ENCODE peak calls at places on chromosomes 4 and X, in four cellular contexts. One of them, this sample, is unnamed.

GRCh38 chrX:128717635-128718578 is 665.7 kb upstream of the ACTRT1 start:
- DNase-seq in brain microvascular endothelial cell: no peak
- DNase-seq in stimulated activated CD8-positive, alpha-beta memory T cell treated with anti-CD3 and anti-CD28 coated beads, Interleukin-12 subunit alpha, Interleukin-12 subunit beta, amount 100 ng/mL, for 4 hours: no peak
- DNase-seq in GM23248: no peak
- DNase-seq in this sample: no peak

GRCh38 chr4:986428-986948 is 356 bp upstream of the IDUA start:
- DNase-seq in brain microvascular endothelial cell: no peak
- DNase-seq in stimulated activated CD8-positive, alpha-beta memory T cell treated with anti-CD3 and anti-CD28 coated beads, Interleukin-12 subunit alpha, Interleukin-12 subunit beta, amount 100 ng/mL, for 4 hours: no peak
- DNase-seq in GM23248: no peak
- DNase-seq in this sample: no peak

GRCh38 chr4:64341711-64342110 is 67.5 kb downstream of the TECRL start:
- DNase-seq in brain microvascular endothelial cell: no peak
- DNase-seq in GM23248: no peak
- DNase-seq in stimulated activated CD8-positive, alpha-beta memory T cell treated with anti-CD3 and anti-CD28 coated beads, Interleukin-12 subunit alpha, Interleukin-12 subunit beta, amount 100 ng/mL, for 4 hours: no peak
- DNase-seq in this sample: no peak

GRCh38 chr4:162683659-162684370 is 482.9 kb downstream of the NAF1 start:
- DNase-seq in GM23248: no peak
- DNase-seq in brain microvascular endothelial cell: peak; percentile 42
- DNase-seq in stimulated activated CD8-positive, alpha-beta memory T cell treated with anti-CD3 and anti-CD28 coated beads, Interleukin-12 subunit alpha, Interleukin-12 subunit beta, amount 100 ng/mL, for 4 hours: no peak
- DNase-seq in this sample: no peak

GRCh38 chr4:83272900-83273299 is 11.7 kb downstream of the COQ2 start:
- DNase-seq in stimulated activated CD8-positive, alpha-beta memory T cell treated with anti-CD3 and anti-CD28 coated beads, Interleukin-12 subunit alpha, Interleukin-12 subunit beta, amount 100 ng/mL, for 4 hours: no peak
- DNase-seq in GM23248: no peak
- DNase-seq in brain microvascular endothelial cell: no peak
- DNase-seq in this sample: no peak

GRCh38 chr4:126697748-126698147 is 935.0 kb upstream of the INTU start:
- DNase-seq in stimulated activated CD8-positive, alpha-beta memory T cell treated with anti-CD3 and anti-CD28 coated beads, Interleukin-12 subunit alpha, Interleukin-12 subunit beta, amount 100 ng/mL, for 4 hours: no peak
- DNase-seq in GM23248: peak; percentile 69
- DNase-seq in brain microvascular endothelial cell: no peak
- DNase-seq in this sample: no peak

GRCh38 chr4:78119698-78120097 is 62.6 kb downstream of the FRAS1 start:
- DNase-seq in brain microvascular endothelial cell: no peak
- DNase-seq in GM23248: peak; percentile 49
- DNase-seq in stimulated activated CD8-positive, alpha-beta memory T cell treated with anti-CD3 and anti-CD28 coated beads, Interleukin-12 subunit alpha, Interleukin-12 subunit beta, amount 100 ng/mL, for 4 hours: no peak
- DNase-seq in this sample: peak; percentile 16

GRCh38 chrX:124501566-124501965 is 155.2 kb downstream of the SH2D1A start:
- DNase-seq in brain microvascular endothelial cell: no peak
- DNase-seq in stimulated activated CD8-positive, alpha-beta memory T cell treated with anti-CD3 and anti-CD28 coated beads, Interleukin-12 subunit alpha, Interleukin-12 subunit beta, amount 100 ng/mL, for 4 hours: no peak
- DNase-seq in GM23248: no peak
- DNase-seq in this sample: no peak

GRCh38 chrX:80016182-80016581 is 1.6 kb downstream of the TBX22 start:
- DNase-seq in GM23248: no peak
- DNase-seq in brain microvascular endothelial cell: no peak
- DNase-seq in stimulated activated CD8-positive, alpha-beta memory T cell treated with anti-CD3 and anti-CD28 coated beads, Interleukin-12 subunit alpha, Interleukin-12 subunit beta, amount 100 ng/mL, for 4 hours: no peak
- DNase-seq in this sample: no peak

This sample was measured in NCI-H226.